ENCODE peak calls at places on chromosome 15, in five cellular contexts. B, I, V, Y and D are unnamed samples. For H3F3A and H3K9me2, the result is how much of the 10 kb centered on the place peaks cover.

GRCh38 chr15:77036537-77037474 is 34.1 kb downstream of the TSPAN3 start:
- DNase-seq in Y (peak), I (no peak), V (no peak), B (no peak), D (no peak)

GRCh38 chr15:31010036-31010435 is 18.6 kb upstream of the MTMR10 start:
- DNase-seq in I (no peak), B (no peak), Y (no peak), V (no peak), D (no peak)

GRCh38 chr15:64653757-64654156 is 121.6 kb downstream of the RBPMS2 start:
- DNase-seq in V (no peak), I (no peak), B (peak), Y (no peak), D (peak)

GRCh38 chr15:29668120-29668602 is 154.1 kb downstream of the TJP1 start:
- DNase-seq in B (peak), V (peak), I (peak), Y (peak), D (peak)

GRCh38 chr15:61195116-61196002 is 33.7 kb downstream of the RORA start:
- DNase-seq in I (peak), Y (peak), V (peak), B (peak), D (peak)

GRCh38 chr15:61086001-61086400 is 143.1 kb downstream of the RORA start:
- DNase-seq in I (no peak), B (no peak), V (no peak), Y (no peak), D (no peak)

GRCh38 chr15:73631915-73632669 is 1.1 kb downstream of the NPTN start:
- DNase-seq in Y (peak), B (peak), V (no peak), I (peak), D (peak)

GRCh38 chr15:36430721-36431265 is 148.6 kb upstream of the CDIN1 start:
- DNase-seq in I (no peak), B (no peak), Y (peak), V (no peak), D (peak)

GRCh38 chr15:90564109-90564508 is 34.4 kb downstream of the CRTC3 start:
- DNase-seq in Y (no peak), B (no peak), V (no peak), I (no peak), D (no peak)

GRCh38 chr15:48031973-48032372 is 88.8 kb upstream of the SLC24A5 start:
- DNase-seq in Y (peak), V (no peak), I (no peak), B (no peak), D (no peak)

GRCh38 chr15:95295905-95296618 is 1034.4 kb upstream of the NR2F2 start:
- DNase-seq in Y (no peak), I (no peak), B (no peak), V (no peak), D (peak)

GRCh38 chr15:100002787-100003536 is 269.7 kb upstream of the LYSMD4 start:
- DNase-seq in V (no peak), B (no peak), I (no peak), Y (no peak), D (no peak)

GRCh38 chr15:98850991-98851776 is 156.4 kb downstream of the PGPEP1L start:
- DNase-seq in Y (peak), I (peak), B (peak), V (peak), D (peak)

GRCh38 chr15:100726070-100726420 is 123.7 kb downstream of the ASB7 start:
- DNase-seq in I (no peak), B (no peak), Y (peak), V (no peak), D (no peak)

GRCh38 chr15:57697588-57697987 is 8.9 kb upstream of the POLR2M start:
- DNase-seq in I (no peak), V (no peak), Y (no peak), B (no peak), D (peak)

GRCh38 chr15:36756707-36757106 is 177.3 kb downstream of the CDIN1 start:
- DNase-seq in V (no peak), B (no peak), I (no peak), Y (no peak), D (no peak)

GRCh38 chr15:48802867-48803266 is 8.0 kb downstream of the CEP152 start:
- DNase-seq in B (peak), I (no peak), Y (no peak), V (no peak), D (peak)

GRCh38 chr15:101444015-101444414 is 45.5 kb downstream of the PCSK6 start:
- DNase-seq in B (no peak), Y (no peak), I (no peak), V (no peak), D (no peak)

GRCh38 chr15:58924326-58924725 is 9.2 kb downstream of the SLTM start:
- DNase-seq in V (no peak), Y (no peak), I (no peak), B (no peak), D (peak)

GRCh38 chr15:61489571-61489970 is 260.5 kb upstream of the RORA start:
- DNase-seq in V (no peak), B (no peak), I (no peak), Y (no peak), D (no peak)

GRCh38 chr15:98923579-98923978 is 84.0 kb downstream of the PGPEP1L start:
- DNase-seq in V (no peak), I (no peak), B (no peak), Y (no peak), D (no peak)

GRCh38 chr15:72968531-72968922 is 83.7 kb upstream of the NEO1 start:
- DNase-seq in V (no peak), B (peak), Y (no peak), I (no peak), D (no peak)

GRCh38 chr15:69757186-69757585 is 304.6 kb downstream of the RPLP1 start:
- DNase-seq in Y (no peak), I (no peak), V (no peak), B (peak), D (peak)

GRCh38 chr15:70422342-70422741 is 324.6 kb upstream of the TLE3 start:
- DNase-seq in V (no peak), Y (no peak), B (no peak), I (no peak), D (no peak)

GRCh38 chr15:93331545-93332117 is 242.6 kb upstream of the RGMA start:
- DNase-seq in B (no peak), I (peak), Y (peak), V (no peak), D (no peak)

GRCh38 chr15:31128919-31129768 is 27.6 kb upstream of the TRPM1 start:
- DNase-seq in Y (peak), I (peak), B (peak), V (peak), D (peak)

GRCh38 chr15:73800662-73801345 is 47.7 kb upstream of the INSYN1 start:
- DNase-seq in B (peak), V (no peak), I (no peak), Y (no peak), D (peak)

GRCh38 chr15:88020806-88021205 is 235.7 kb downstream of the NTRK3 start:
- DNase-seq in B (no peak), I (no peak), V (no peak), Y (no peak), D (no peak)

GRCh38 chr15:100923076-100923475 is 3.9 kb downstream of the LRRK1 start:
- DNase-seq in B (no peak), Y (no peak), V (peak), I (no peak), D (no peak)

GRCh38 chr15:30816430-30816829 is 87.3 kb upstream of the FAN1 start:
- DNase-seq in I (peak), Y (no peak), B (no peak), V (no peak), D (no peak)

GRCh38 chr15:89496155-89497098 is at the start of gene RHCG:
- DNase-seq in V (peak), Y (peak), I (peak), B (no peak), D (peak)

GRCh38 chr15:42159381-42160015 is 3.1 kb upstream of the PLA2G4F start:
- DNase-seq in I (no peak), Y (no peak), V (no peak), B (no peak), D (no peak)

GRCh38 chr15:73617910-73618309 is 15.3 kb downstream of the NPTN start:
- DNase-seq in I (peak), V (no peak), Y (no peak), B (no peak), D (no peak)

GRCh38 chr15:89379818-89380217 is 45.2 kb upstream of the POLG start:
- DNase-seq in I (peak), B (peak), V (no peak), Y (no peak), D (no peak)

GRCh38 chr15:58440922-58441321 is 9.1 kb downstream of the LIPC start:
- DNase-seq in Y (no peak), I (peak), V (no peak), B (peak), D (no peak)

GRCh38 chr15:66931768-66932633 is 133.4 kb upstream of the SMAD3 start:
- DNase-seq in I (peak), V (no peak), Y (no peak), B (peak), D (peak)

GRCh38 chr15:65189102-65189740 is 4.1 kb upstream of the CLPX start:
- DNase-seq in Y (peak), B (peak), I (peak), V (peak), D (peak)

GRCh38 chr15:30023798-30024295 is 58.9 kb upstream of the GOLGA8J start:
- DNase-seq in B (no peak), V (no peak), Y (no peak), I (no peak), D (peak)

DNA sequence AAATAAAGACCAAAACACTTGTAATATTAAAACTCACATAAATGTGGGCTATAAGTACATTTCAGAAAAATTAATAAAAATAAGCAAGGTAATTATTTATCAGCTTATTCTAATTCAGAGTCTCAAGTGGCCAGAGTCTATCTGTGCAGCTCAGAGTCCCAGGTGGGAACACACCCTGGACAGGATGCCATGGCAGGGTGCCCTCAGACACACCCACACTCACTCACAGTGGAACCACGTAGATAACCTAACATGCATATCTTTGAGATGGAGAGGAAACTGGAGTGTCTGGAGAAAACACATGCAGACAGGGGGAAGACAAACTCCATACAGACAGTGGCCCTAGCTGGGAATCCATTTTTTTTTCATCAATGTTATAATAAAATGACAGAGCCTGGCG is 37.2 kb downstream of the FSIP1 start:
- DNase-seq in B (peak), I (no peak), Y (no peak), V (no peak), D (no peak)
- H3F3A ChIP-seq in B (under half), I (under half), Y (under half), V (under half), D (under half)

GRCh38 chr15:63348392-63348791 is 33.3 kb downstream of the CA12 start:
- DNase-seq in I (no peak), B (peak), Y (peak), V (no peak), D (peak)
- TF ChIP-seq EZH2phosphoT487 in I (no peak), B (no peak), Y (no peak), V (no peak), D (no peak)

GRCh38 chr15:80473574-80474223 is 69.5 kb downstream of the ARNT2 start:
- DNase-seq in V (no peak), B (no peak), I (peak), Y (no peak), D (no peak)
- H3K9me2 ChIP-seq in V (under half), B (under half), I (under half), Y (under half), D (under half)

GRCh38 chr15:68207176-68207935 is 2.2 kb upstream of the CALML4 start:
- DNase-seq in B (no peak), V (no peak), Y (no peak), I (peak), D (no peak)
- H3F3A ChIP-seq in B (under half), V (under half), Y (under half), I (under half), D (under half)

GRCh38 chr15:75353604-75354003 is 6.8 kb downstream of the NEIL1 start:
- DNase-seq in I (no peak), B (no peak), Y (no peak), V (no peak), D (no peak)
- TF ChIP-seq EZH2phosphoT487 in I (no peak), B (no peak), Y (no peak), V (no peak), D (no peak)